ENCODE peak calls at places on chromosomes 12 and 14, in nine cellular contexts. A is M059J; J is activated CD4-positive, alpha-beta T cell treated with anti-CD3 and anti-CD28 coated beads, Interleukin-2, amount 50 U/mL, for 24 hours; Q is A549; V is GM04503; W is stimulated activated CD4-positive, alpha-beta T cell treated with anti-CD3 and anti-CD28 coated beads, TNF-alpha, amount 100 ng/mL, for 24 hours; T is SJSA1; H is cardiac fibroblast; X is effector memory CD4-positive, alpha-beta T cell. E is an unnamed sample.

GRCh38 chr12:125544979-125545378 is 479.7 kb downstream of the AACS start:
- DNase-seq in A (no peak), J (no peak), Q (no peak), V (no peak), W (no peak), T (no peak), H (no peak), X (no peak), E (no peak)

GRCh38 chr12:857611-858010 is 91.9 kb downstream of the RAD52 start:
- DNase-seq in A (peak), J (no peak), Q (peak), V (peak), W (no peak), T (no peak), H (peak), X (no peak), E (peak)

GRCh38 chr12:79689477-79690155 is 1.1 kb downstream of the PAWR start:
- DNase-seq in A (peak), J (no peak), Q (peak), V (no peak), W (no peak), T (peak), H (peak), X (no peak), E (peak)

GRCh38 chr14:24129410-24129998 is 955 bp upstream of the FITM1 start:
- DNase-seq in A (no peak), J (no peak), Q (no peak), V (no peak), W (no peak), T (no peak), H (no peak), X (no peak), E (no peak)

GRCh38 chr12:121237415-121237814 is 27.5 kb downstream of the P2RX4 start:
- DNase-seq in A (no peak), J (no peak), Q (no peak), V (no peak), W (no peak), T (no peak), H (no peak), X (no peak), E (no peak)

GRCh38 chr12:53096089-53096741 is 1.3 kb upstream of the IGFBP6 start:
- DNase-seq in A (peak), J (no peak), Q (no peak), V (peak), W (no peak), T (peak), H (peak), X (no peak), E (peak)

GRCh38 chr14:61527325-61528100 is 167.8 kb upstream of the HIF1A start:
- DNase-seq in A (peak), J (no peak), Q (peak), V (no peak), W (no peak), T (peak), H (peak), X (no peak), E (no peak)

GRCh38 chr12:82574191-82574590 is 112.5 kb upstream of the TMTC2 start:
- DNase-seq in A (no peak), J (no peak), Q (no peak), V (no peak), W (no peak), T (no peak), H (no peak), X (no peak), E (no peak)

GRCh38 chr14:56181666-56182065 is 63.5 kb downstream of the PELI2 start:
- DNase-seq in A (no peak), J (no peak), Q (no peak), V (no peak), W (no peak), T (no peak), H (no peak), X (no peak), E (no peak)

GRCh38 chr12:5846950-5847349 is 98.1 kb downstream of the ANO2 start:
- DNase-seq in A (no peak), J (no peak), Q (no peak), V (no peak), W (no peak), T (no peak), H (no peak), X (no peak), E (no peak)

GRCh38 chr12:116324684-116325664 is 47.5 kb upstream of the MED13L start:
- DNase-seq in A (no peak), J (no peak), Q (no peak), V (no peak), W (no peak), T (no peak), H (no peak), X (no peak), E (no peak)

GRCh38 chr12:7108042-7108927 is 729 bp downstream of the C1RL start:
- DNase-seq in A (peak), J (peak), Q (peak), V (no peak), W (no peak), T (peak), H (peak), X (peak), E (peak)

GRCh38 chr14:101230161-101230850 is 326.8 kb upstream of the RTL1 start:
- DNase-seq in A (no peak), J (no peak), Q (peak), V (no peak), W (no peak), T (no peak), H (no peak), X (no peak), E (peak)

GRCh38 chr14:30620178-30620577 is 1.9 kb upstream of the SCFD1 start:
- DNase-seq in A (peak), J (no peak), Q (no peak), V (no peak), W (no peak), T (peak), H (peak), X (no peak), E (no peak)

GRCh38 chr14:58092231-58092630 is 59.8 kb downstream of the ARMH4 start:
- DNase-seq in A (no peak), J (no peak), Q (no peak), V (no peak), W (no peak), T (no peak), H (no peak), X (no peak), E (no peak)

GRCh38 chr12:51678086-51678724 is 87.2 kb downstream of the SCN8A start:
- DNase-seq in A (peak), J (no peak), Q (peak), V (no peak), W (no peak), T (peak), H (peak), X (no peak), E (no peak)

GRCh38 chr12:76768566-76768965 is 4.7 kb downstream of the ZDHHC17 start:
- DNase-seq in A (no peak), J (no peak), Q (no peak), V (no peak), W (no peak), T (no peak), H (no peak), X (no peak), E (no peak)

GRCh38 chr12:15152864-15153263 is 68.4 kb downstream of the RERG start:
- DNase-seq in A (peak), J (no peak), Q (no peak), V (no peak), W (no peak), T (no peak), H (peak), X (no peak), E (no peak)

GRCh38 chr12:50101663-50102062 is 2.1 kb upstream of the GPD1 start:
- DNase-seq in A (peak), J (no peak), Q (peak), V (no peak), W (no peak), T (no peak), H (peak), X (no peak), E (no peak)

GRCh38 chr12:49357099-49357678 is 10.1 kb upstream of the SPATS2 start:
- DNase-seq in A (peak), J (no peak), Q (no peak), V (no peak), W (no peak), T (peak), H (peak), X (no peak), E (no peak)